ENCODE peak calls at places on chromosomes 13 and 19, in seven cellular contexts. L is amygdala; Z is activated CD4-positive, alpha-beta T cell treated with anti-CD3 and anti-CD28 coated beads for 48 hours; Y is kidney tubule cell; D is heart right ventricle; B is NCI-H1105; I is iPS-NIHi11. F is an unnamed sample.
A peak's percentile ranks its signal among the peaks of the same experiment; 100 is the strongest.

GRCh38 chr19:41225238-41226052 is 6.4 kb downstream of the AXL start:
- DNase-seq in L (no peak), Z (peak; percentile 72), Y (peak; percentile 99), D (peak; percentile 68), B (no peak), I (peak; percentile 69), F (peak; percentile 37)

GRCh38 chr19:2524840-2525723 is 49.2 kb downstream of the GADD45B start:
- DNase-seq in L (no peak), Z (no peak), Y (peak; percentile 95), D (no peak), B (no peak), I (peak; percentile 56), F (no peak)

GRCh38 chr19:3047307-3048189 is 14.7 kb downstream of the TLE5 start:
- DNase-seq in L (no peak), Z (peak; percentile 80), Y (peak; percentile 37), D (peak; percentile 63), B (no peak), I (peak; percentile 69), F (peak; percentile 91)

GRCh38 chr13:113901642-113902041 is 37.8 kb upstream of the GAS6 start:
- DNase-seq in L (no peak), Z (no peak), Y (no peak), D (no peak), B (no peak), I (no peak), F (no peak)

GRCh38 chr13:71054358-71054757 is 812.6 kb downstream of the DACH1 start:
- DNase-seq in L (no peak), Z (no peak), Y (no peak), D (no peak), B (no peak), I (no peak), F (no peak)

GRCh38 chr19:53977429-53977990 is 13.9 kb upstream of the CACNG6 start:
- DNase-seq in L (peak; percentile 84), Z (peak; percentile 76), Y (peak; percentile 64), D (peak; percentile 90), B (peak; percentile 16), I (peak; percentile 74), F (peak; percentile 71)

GRCh38 chr19:40594657-40595077 is 6.5 kb upstream of the LTBP4 start:
- DNase-seq in L (peak; percentile 31), Z (no peak), Y (peak; percentile 71), D (no peak), B (no peak), I (peak; percentile 20), F (no peak)

GRCh38 chr13:90171649-90172048 is 1175.8 kb upstream of the MIR17HG start:
- DNase-seq in L (no peak), Z (no peak), Y (no peak), D (no peak), B (no peak), I (no peak), F (no peak)

GRCh38 chr13:91308299-91308698 is 39.2 kb upstream of the MIR17HG start:
- DNase-seq in L (no peak), Z (no peak), Y (no peak), D (no peak), B (no peak), I (peak; percentile 20), F (no peak)

GRCh38 chr19:12052571-12053169 is at the start of gene ZNF878:
- DNase-seq in L (peak; percentile 81), Z (peak; percentile 82), Y (peak; percentile 92), D (peak; percentile 91), B (peak; percentile 93), I (peak; percentile 91), F (peak; percentile 94)

GRCh38 chr19:15623711-15624318 is 8.8 kb downstream of the CYP4F8 start:
- DNase-seq in L (no peak), Z (no peak), Y (no peak), D (no peak), B (no peak), I (peak; percentile 23), F (peak; percentile 36)

GRCh38 chr13:32025730-32026129 is 5.8 kb upstream of the FRY start:
- DNase-seq in L (no peak), Z (no peak), Y (no peak), D (no peak), B (no peak), I (peak; percentile 51), F (no peak)

GRCh38 chr19:472005-472858 is 11.4 kb upstream of the SHC2 start:
- DNase-seq in L (no peak), Z (no peak), Y (no peak), D (no peak), B (no peak), I (no peak), F (no peak)

GRCh38 chr19:4051175-4052101 is 15.3 kb downstream of the ZBTB7A start:
- DNase-seq in L (no peak), Z (peak; percentile 46), Y (peak; percentile 50), D (no peak), B (no peak), I (no peak), F (peak; percentile 48)

GRCh38 chr19:16861875-16862274 is 26.9 kb upstream of the F2RL3 start:
- DNase-seq in L (no peak), Z (no peak), Y (no peak), D (no peak), B (no peak), I (no peak), F (no peak)

GRCh38 chr13:75764251-75764650 is 128.1 kb downstream of the LMO7 start:
- DNase-seq in L (no peak), Z (no peak), Y (no peak), D (no peak), B (no peak), I (no peak), F (no peak)

GRCh38 chr19:33755314-33756020 is 41.2 kb upstream of the KCTD15 start:
- DNase-seq in L (no peak), Z (no peak), Y (peak; percentile 11), D (no peak), B (no peak), I (no peak), F (no peak)

GRCh38 chr13:98521876-98522275 is 55.0 kb downstream of the STK24 start:
- DNase-seq in L (no peak), Z (no peak), Y (no peak), D (no peak), B (no peak), I (no peak), F (no peak)

GRCh38 chr13:49046002-49046401 is 70.3 kb downstream of the FNDC3A start:
- DNase-seq in L (no peak), Z (no peak), Y (no peak), D (no peak), B (no peak), I (no peak), F (no peak)

GRCh38 chr19:4519521-4520277 is 1.4 kb upstream of the PLIN4 start:
- DNase-seq in L (peak; percentile 36), Z (no peak), Y (no peak), D (peak; percentile 72), B (no peak), I (no peak), F (peak; percentile 73)

GRCh38 chr19:43782689-43783231 is 2.0 kb upstream of the KCNN4 start:
- DNase-seq in L (no peak), Z (no peak), Y (no peak), D (no peak), B (no peak), I (no peak), F (peak; percentile 83)

GRCh38 chr13:44249439-44249838 is 124.2 kb upstream of the SERP2 start:
- DNase-seq in L (no peak), Z (no peak), Y (no peak), D (peak; percentile 58), B (no peak), I (no peak), F (peak; percentile 52)